ENCODE peak calls at places on chromosomes 6 and 20, in seven cellular contexts. One of them, this sample, is unnamed.

GRCh38 chr6:12605888-12606345 is 110.7 kb upstream of the PHACTR1 start:
- DNase-seq in osteocyte: no peak
- DNase-seq in AG10803: peak; percentile 74
- DNase-seq in brain microvascular endothelial cell: peak; percentile 63
- DNase-seq in CD4-positive, alpha-beta T cell: no peak
- DNase-seq in spleen: no peak
- DNase-seq in IMR-90: peak; percentile 75
- DNase-seq in this sample: no peak

GRCh38 chr20:40669692-40670091 is 19.3 kb downstream of the MAFB start:
- DNase-seq in brain microvascular endothelial cell: no peak
- DNase-seq in CD4-positive, alpha-beta T cell: no peak
- DNase-seq in AG10803: no peak
- DNase-seq in spleen: no peak
- DNase-seq in IMR-90: no peak
- DNase-seq in osteocyte: no peak
- DNase-seq in this sample: no peak

GRCh38 chr20:25032478-25033183 is 25.3 kb downstream of the ACSS1 start:
- DNase-seq in osteocyte: no peak
- DNase-seq in brain microvascular endothelial cell: no peak
- DNase-seq in spleen: peak; percentile 63
- DNase-seq in IMR-90: no peak
- DNase-seq in CD4-positive, alpha-beta T cell: no peak
- DNase-seq in AG10803: no peak
- DNase-seq in this sample: no peak

GRCh38 chr6:25359191-25359861 is 80.2 kb downstream of the CARMIL1 start:
- DNase-seq in AG10803: peak; percentile 93
- DNase-seq in spleen: no peak
- DNase-seq in osteocyte: no peak
- DNase-seq in IMR-90: peak; percentile 50
- DNase-seq in brain microvascular endothelial cell: peak; percentile 14
- DNase-seq in CD4-positive, alpha-beta T cell: no peak
- DNase-seq in this sample: no peak

GRCh38 chr20:3758566-3758965 is 9.0 kb downstream of the ADISSP start:
- DNase-seq in AG10803: no peak
- DNase-seq in osteocyte: no peak
- DNase-seq in spleen: no peak
- DNase-seq in brain microvascular endothelial cell: no peak
- DNase-seq in IMR-90: no peak
- DNase-seq in CD4-positive, alpha-beta T cell: no peak
- DNase-seq in this sample: no peak

GRCh38 chr6:47188588-47189021 is 121.1 kb downstream of the TNFRSF21 start:
- DNase-seq in AG10803: peak; percentile 46
- DNase-seq in IMR-90: peak; percentile 78
- DNase-seq in spleen: no peak
- DNase-seq in CD4-positive, alpha-beta T cell: no peak
- DNase-seq in brain microvascular endothelial cell: peak; percentile 59
- DNase-seq in osteocyte: no peak
- DNase-seq in this sample: no peak

GRCh38 chr6:47772993-47773392 is 8.8 kb upstream of the OPN5 start:
- DNase-seq in AG10803: no peak
- DNase-seq in brain microvascular endothelial cell: no peak
- DNase-seq in IMR-90: no peak
- DNase-seq in osteocyte: no peak
- DNase-seq in spleen: no peak
- DNase-seq in CD4-positive, alpha-beta T cell: no peak
- DNase-seq in this sample: no peak

GRCh38 chr20:826695-827323 is 6.7 kb upstream of the FAM110A start:
- DNase-seq in osteocyte: no peak
- DNase-seq in brain microvascular endothelial cell: no peak
- DNase-seq in IMR-90: no peak
- DNase-seq in CD4-positive, alpha-beta T cell: no peak
- DNase-seq in spleen: peak; percentile 17
- DNase-seq in AG10803: no peak
- DNase-seq in this sample: no peak

GRCh38 chr6:155026366-155027045 is 31.4 kb downstream of the TIAM2 start:
- DNase-seq in brain microvascular endothelial cell: peak; percentile 80
- DNase-seq in CD4-positive, alpha-beta T cell: no peak
- DNase-seq in AG10803: peak; percentile 91
- DNase-seq in IMR-90: peak; percentile 76
- DNase-seq in osteocyte: peak; percentile 88
- DNase-seq in spleen: no peak
- DNase-seq in this sample: no peak

GRCh38 chr6:22383016-22383415 is 86.2 kb upstream of the PRL start:
- DNase-seq in IMR-90: no peak
- DNase-seq in CD4-positive, alpha-beta T cell: no peak
- DNase-seq in AG10803: no peak
- DNase-seq in spleen: no peak
- DNase-seq in osteocyte: no peak
- DNase-seq in brain microvascular endothelial cell: no peak
- DNase-seq in this sample: no peak

GRCh38 chr20:50574108-50574507 is 63.9 kb downstream of the PTPN1 start:
- DNase-seq in IMR-90: no peak
- DNase-seq in brain microvascular endothelial cell: no peak
- DNase-seq in spleen: no peak
- DNase-seq in osteocyte: peak; percentile 75
- DNase-seq in AG10803: no peak
- DNase-seq in CD4-positive, alpha-beta T cell: no peak
- DNase-seq in this sample: peak; percentile 36

This sample was measured in CD8-positive, alpha-beta T cell.